ENCODE peak calls at places on chromosomes 5 and 9, in seven cellular contexts. B is neural crest cell, L is foreskin keratinocyte, P is mammary epithelial cell, M is right lobe of liver, T is A549, Q is psoas muscle. E is an unnamed sample.

GRCh38 chr5:141734501-141735231 is 52.6 kb upstream of the ARAP3 start:
- DNase-seq in B (peak), L (peak), P (peak), M (peak), T (peak), Q (no peak), E (no peak)

GRCh38 chr5:53871772-53872171 is 311.3 kb downstream of the NDUFS4 start:
- DNase-seq in B (no peak), L (no peak), P (no peak), M (no peak), T (no peak), Q (no peak), E (no peak)

GRCh38 chr5:53779541-53779981 is 219.1 kb downstream of the NDUFS4 start:
- DNase-seq in B (no peak), L (peak), P (peak), M (peak), T (no peak), Q (no peak), E (no peak)

GRCh38 chr5:83069406-83069805 is 7.8 kb downstream of the TMEM167A start:
- DNase-seq in B (no peak), L (peak), P (peak), M (no peak), T (no peak), Q (no peak), E (no peak)

GRCh38 chr5:66230551-66230950 is 86.5 kb downstream of the SREK1 start:
- DNase-seq in B (no peak), L (no peak), P (peak), M (no peak), T (no peak), Q (no peak), E (no peak)

GRCh38 chr5:179803651-179804598 is 2.7 kb downstream of the MGAT4B start:
- DNase-seq in B (no peak), L (no peak), P (peak), M (peak), T (no peak), Q (peak), E (peak)

GRCh38 chr9:109109962-109110325 is 9.8 kb downstream of the TMEM245 start:
- DNase-seq in B (no peak), L (peak), P (no peak), M (no peak), T (no peak), Q (no peak), E (no peak)

GRCh38 chr9:83199240-83199639 is 136.3 kb upstream of the RASEF start:
- DNase-seq in B (peak), L (peak), P (peak), M (peak), T (peak), Q (no peak), E (no peak)

GRCh38 chr5:157109744-157110143 is 900 bp upstream of the HAVCR2 start:
- DNase-seq in B (no peak), L (no peak), P (no peak), M (no peak), T (no peak), Q (no peak), E (peak)

GRCh38 chr5:176365663-176366574 is 632 bp downstream of the ARL10 start:
- DNase-seq in B (peak), L (peak), P (no peak), M (peak), T (no peak), Q (peak), E (no peak)

GRCh38 chr5:101943784-101944183 is 352.3 kb downstream of the SLCO4C1 start:
- DNase-seq in B (no peak), L (peak), P (no peak), M (no peak), T (no peak), Q (no peak), E (no peak)

GRCh38 chr5:75567710-75568109 is 43.5 kb upstream of the ANKDD1B start:
- DNase-seq in B (no peak), L (no peak), P (peak), M (no peak), T (peak), Q (no peak), E (no peak)

GRCh38 chr9:98039474-98040072 is 17.0 kb upstream of the NANS start:
- DNase-seq in B (no peak), L (no peak), P (no peak), M (no peak), T (no peak), Q (no peak), E (no peak)

GRCh38 chr9:96305171-96305570 is 3.2 kb upstream of the HSD17B3 start:
- DNase-seq in B (no peak), L (no peak), P (no peak), M (no peak), T (no peak), Q (no peak), E (no peak)

GRCh38 chr9:71663216-71663615 is 105.1 kb downstream of the CEMIP2 start:
- DNase-seq in B (no peak), L (no peak), P (no peak), M (no peak), T (no peak), Q (no peak), E (no peak)

GRCh38 chr9:80204054-80204453 is 632.3 kb downstream of the TLE4 start:
- DNase-seq in B (no peak), L (peak), P (peak), M (no peak), T (no peak), Q (no peak), E (no peak)

GRCh38 chr5:93342563-93343061 is 238.4 kb downstream of the NR2F1-AS1 start:
- DNase-seq in B (no peak), L (no peak), P (no peak), M (no peak), T (no peak), Q (no peak), E (no peak)

GRCh38 chr9:112274600-112274999 is 58.8 kb downstream of the PTBP3 start:
- DNase-seq in B (no peak), L (no peak), P (no peak), M (no peak), T (no peak), Q (no peak), E (no peak)

GRCh38 chr9:17134843-17135577 is at the start of gene CNTLN:
- DNase-seq in B (peak), L (peak), P (peak), M (peak), T (peak), Q (peak), E (peak)

GRCh38 chr9:91606255-91606995 is 182.8 kb upstream of the NFIL3 start:
- DNase-seq in B (no peak), L (no peak), P (no peak), M (no peak), T (no peak), Q (no peak), E (no peak)

GRCh38 chr5:97545856-97546570 is 363.0 kb upstream of the RIOK2 start:
- DNase-seq in B (no peak), L (peak), P (no peak), M (no peak), T (no peak), Q (no peak), E (no peak)

GRCh38 chr5:171749365-171749764 is 36.3 kb upstream of the SMIM23 start:
- DNase-seq in B (no peak), L (no peak), P (no peak), M (no peak), T (no peak), Q (no peak), E (no peak)

GRCh38 chr9:107867738-107868137 is 378.2 kb upstream of the KLF4 start:
- DNase-seq in B (no peak), L (no peak), P (no peak), M (no peak), T (no peak), Q (no peak), E (no peak)

GRCh38 chr5:139417214-139417613 is 13.3 kb upstream of the SPATA24 start:
- DNase-seq in B (no peak), L (peak), P (no peak), M (no peak), T (no peak), Q (peak), E (no peak)

GRCh38 chr5:177973066-177973635 is 22.9 kb downstream of the PROP1 start:
- DNase-seq in B (no peak), L (no peak), P (peak), M (no peak), T (no peak), Q (no peak), E (no peak)

GRCh38 chr9:77593528-77593927 is 54.6 kb downstream of the GNA14 start:
- DNase-seq in B (no peak), L (no peak), P (no peak), M (no peak), T (no peak), Q (no peak), E (no peak)

GRCh38 chr9:133048595-133048994 is 13.2 kb upstream of the CEL start:
- DNase-seq in B (no peak), L (no peak), P (no peak), M (no peak), T (peak), Q (no peak), E (no peak)
- TF ChIP-seq CTCF in B (no peak), L (peak), P (peak), M (peak), T (peak), Q (peak), E (peak)

DNA sequence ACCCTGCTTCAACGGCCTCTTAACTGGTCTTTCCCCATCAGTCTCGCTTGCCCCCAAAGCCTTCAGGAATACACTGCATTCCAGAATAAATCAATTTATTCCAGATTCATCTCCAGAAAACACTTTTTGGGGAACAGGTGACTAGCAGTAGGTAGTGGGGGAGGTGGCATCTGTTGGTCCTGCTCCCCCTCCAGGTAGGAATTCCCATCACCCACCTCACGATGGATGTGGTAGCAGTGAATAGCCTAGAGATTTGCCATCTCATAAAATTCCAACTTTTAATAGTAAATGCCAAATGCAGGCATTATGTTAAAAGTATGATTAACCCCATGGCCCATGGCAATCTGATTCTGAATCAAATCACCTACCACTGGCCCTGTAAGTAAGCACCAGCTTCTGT is 142.7 kb downstream of the MED27 start:
- DNase-seq in B (no peak), L (no peak), P (no peak), M (no peak), T (no peak), Q (no peak), E (no peak)
- TF ChIP-seq CTCF in B (no peak), L (no peak), P (no peak), M (no peak), T (no peak), Q (no peak), E (no peak)

DNA sequence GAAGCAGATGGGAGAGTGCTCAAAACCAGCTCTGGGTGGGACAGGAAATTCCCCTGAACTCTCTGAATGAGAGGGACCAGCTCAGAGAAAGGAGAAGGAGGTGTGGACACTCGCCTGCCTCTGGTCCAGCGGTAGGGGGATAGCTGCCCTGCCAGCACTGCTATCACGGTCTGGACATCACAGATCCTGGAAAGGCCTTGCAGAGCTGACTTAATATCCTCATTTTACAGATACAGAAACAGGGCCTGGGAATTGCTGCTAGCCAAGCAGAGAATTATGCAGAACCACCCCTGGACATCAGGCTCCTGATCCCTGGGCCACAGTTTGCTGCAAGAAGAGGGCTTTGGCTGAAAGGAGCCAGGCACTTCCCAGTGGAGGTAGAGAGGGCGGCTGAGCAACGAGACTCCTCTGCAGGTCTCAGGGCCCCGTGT is 4.8 kb downstream of the TRAF1 start:
- DNase-seq in B (no peak), L (no peak), P (no peak), M (no peak), T (no peak), Q (no peak), E (no peak)
- TF ChIP-seq CTCF in B (no peak), L (no peak), P (no peak), M (no peak), T (no peak), Q (no peak), E (no peak)

DNA sequence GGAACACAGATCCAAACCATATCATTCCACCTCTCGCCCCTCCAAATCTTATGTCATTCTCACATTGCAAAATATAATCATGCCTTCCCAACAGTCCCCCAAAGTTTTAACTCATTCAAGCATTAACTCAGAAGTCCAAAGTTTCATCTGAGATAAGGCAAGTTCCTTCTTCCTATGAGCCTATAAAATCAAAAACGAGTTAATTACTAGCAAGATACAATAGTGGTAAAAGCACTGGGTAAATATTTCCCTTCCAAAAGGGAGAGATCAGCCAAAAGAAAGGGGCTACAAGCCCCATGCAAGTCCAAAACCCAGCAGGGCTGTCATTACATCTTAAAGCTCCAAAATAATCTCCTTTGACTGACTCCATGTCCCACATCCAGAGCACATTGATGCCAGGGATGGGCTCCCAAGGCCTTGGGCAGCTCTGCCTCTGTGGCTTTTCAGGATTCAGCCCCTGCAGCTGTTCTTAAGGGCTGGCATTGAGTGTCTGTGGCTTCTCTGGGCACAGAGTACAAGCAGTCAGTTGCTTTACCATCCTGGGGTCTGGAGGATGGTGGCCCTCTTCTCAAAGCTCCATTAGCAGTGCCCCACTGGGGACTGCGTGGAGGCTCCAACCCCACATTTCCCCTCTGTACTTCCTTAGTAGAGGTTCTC is 8.4 kb downstream of the GPR150 start:
- DNase-seq in B (no peak), L (no peak), P (no peak), M (no peak), T (no peak), Q (no peak), E (no peak)
- TF ChIP-seq CTCF in B (no peak), L (no peak), P (no peak), M (no peak), T (no peak), Q (no peak), E (no peak)

DNA sequence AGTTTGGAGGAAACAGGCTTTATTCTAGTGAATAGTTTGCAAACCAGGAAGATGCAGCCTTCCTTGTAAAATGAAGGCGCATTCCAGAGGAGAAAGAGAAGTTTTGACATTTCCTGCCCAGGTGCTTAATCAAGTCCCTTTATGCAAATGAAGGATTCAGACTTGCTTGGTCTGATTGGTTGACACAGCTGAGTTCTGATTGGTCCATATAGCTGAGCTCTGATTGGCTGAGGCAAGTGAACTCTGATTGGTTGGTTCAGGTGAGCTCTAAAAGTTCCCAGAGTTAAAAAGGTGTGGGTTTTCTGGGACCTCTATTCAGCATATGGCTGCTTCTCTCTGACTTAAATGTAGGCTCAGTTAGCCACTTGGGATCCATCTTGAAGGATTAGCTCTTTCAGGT is 151.0 kb downstream of the CACNA1B start:
- DNase-seq in B (no peak), L (no peak), P (no peak), M (no peak), T (no peak), Q (no peak), E (no peak)
- TF ChIP-seq CTCF in B (no peak), L (no peak), P (no peak), M (no peak), T (no peak), Q (no peak), E (no peak)

DNA sequence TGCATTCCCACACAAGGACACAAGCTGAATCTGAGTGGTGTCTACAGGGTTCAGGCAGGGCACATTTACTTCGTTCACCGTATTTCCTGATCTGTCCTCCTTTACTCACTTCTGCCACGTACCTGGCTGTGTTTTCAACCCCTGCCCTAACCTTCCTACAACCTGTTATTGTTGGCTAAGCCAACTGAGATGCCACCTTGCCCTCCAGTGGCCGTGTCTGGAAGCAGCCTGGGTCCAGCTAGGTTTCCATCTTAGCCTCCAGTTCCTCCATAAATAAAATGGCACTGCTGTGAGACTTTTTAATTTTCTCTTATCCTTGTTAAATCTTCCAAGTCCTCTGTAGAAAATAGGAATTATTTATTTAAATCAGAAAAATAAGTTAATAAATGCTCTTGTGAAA is 64.8 kb downstream of the ATP10B start:
- DNase-seq in B (no peak), L (no peak), P (peak), M (peak), T (peak), Q (no peak), E (no peak)
- TF ChIP-seq CTCF in B (peak), L (peak), P (peak), M (peak), T (peak), Q (no peak), E (peak)

GRCh38 chr5:61301345-61301744 is 30.7 kb upstream of the ZSWIM6 start:
- DNase-seq in B (no peak), L (no peak), P (no peak), M (no peak), T (no peak), Q (no peak), E (no peak)
- TF ChIP-seq CTCF in B (no peak), L (peak), P (no peak), M (no peak), T (no peak), Q (no peak), E (no peak)